ENCODE peak calls at places on chromosomes 12 and 14, in four cellular contexts. O, S, Z and I are unnamed samples.
A peak's percentile ranks its signal among the peaks of the same experiment; 100 is the strongest.

GRCh38 chr14:92819011-92819410 is 24.9 kb downstream of the GOLGA5 start:
- DNase-seq in O (no peak), S (no peak), Z (no peak), I (peak; percentile 42)

GRCh38 chr12:95151821-95152220 is 65.4 kb downstream of the FGD6 start:
- DNase-seq in O (no peak), S (no peak), Z (no peak), I (no peak)

GRCh38 chr14:43900173-43900655 is 606.9 kb downstream of the FSCB start:
- DNase-seq in O (peak; percentile 92), S (no peak), Z (no peak), I (no peak)

GRCh38 chr12:55727643-55728184 is 1.1 kb downstream of the CD63 start:
- DNase-seq in O (no peak), S (no peak), Z (peak; percentile 53), I (peak; percentile 76)

GRCh38 chr14:79820866-79821535 is 390.3 kb downstream of the DIO2 start:
- DNase-seq in O (no peak), S (no peak), Z (no peak), I (peak; percentile 21)

GRCh38 chr12:52207106-52207505 is 15.3 kb upstream of the KRT80 start:
- DNase-seq in O (no peak), S (no peak), Z (no peak), I (peak; percentile 76)

GRCh38 chr14:20332386-20332945 is 613 bp downstream of the CCNB1IP1 start:
- DNase-seq in O (peak; percentile 42), S (no peak), Z (peak; percentile 16), I (peak; percentile 21)

GRCh38 chr12:132881853-132882252 is 5.6 kb downstream of the CHFR start:
- DNase-seq in O (no peak), S (no peak), Z (no peak), I (no peak)

GRCh38 chr12:122407208-122407607 is 15.3 kb downstream of the CLIP1 start:
- DNase-seq in O (no peak), S (no peak), Z (no peak), I (no peak)

GRCh38 chr14:58166005-58166983 is 14.3 kb upstream of the ARMH4 start:
- DNase-seq in O (peak; percentile 29), S (peak; percentile 62), Z (peak; percentile 58), I (peak; percentile 67)

GRCh38 chr14:103870144-103870876 is 22.9 kb upstream of the PPP1R13B start:
- DNase-seq in O (no peak), S (no peak), Z (no peak), I (peak; percentile 42)

GRCh38 chr14:50804181-50804721 is 26.7 kb downstream of the NIN start:
- DNase-seq in O (no peak), S (no peak), Z (no peak), I (no peak)

GRCh38 chr14:60658116-60658515 is 8.8 kb upstream of the SIX1 start:
- DNase-seq in O (no peak), S (no peak), Z (no peak), I (no peak)

GRCh38 chr12:123085046-123085445 is 65.8 kb downstream of the PITPNM2 start:
- DNase-seq in O (no peak), S (no peak), Z (no peak), I (no peak)

GRCh38 chr14:75711796-75712211 is 50.8 kb downstream of the TTLL5 start:
- DNase-seq in O (peak; percentile 96), S (peak; percentile 34), Z (no peak), I (no peak)

GRCh38 chr14:35949933-35950332 is 123.8 kb downstream of the BRMS1L start:
- DNase-seq in O (peak; percentile 32), S (no peak), Z (no peak), I (no peak)

GRCh38 chr12:68042212-68042699 is 53.0 kb downstream of the IFNG-AS1 start:
- DNase-seq in O (peak; percentile 3), S (no peak), Z (no peak), I (no peak)

GRCh38 chr12:89279499-89279898 is 72.8 kb downstream of the DUSP6 start:
- DNase-seq in O (no peak), S (no peak), Z (no peak), I (peak; percentile 27)

GRCh38 chr14:98174031-98174430 is 1098.0 kb downstream of the BCL11B start:
- DNase-seq in O (no peak), S (no peak), Z (no peak), I (no peak)

GRCh38 chr12:45991289-45992249 is 1.2 kb upstream of the SCAF11 start:
- DNase-seq in O (peak; percentile 76), S (peak; percentile 59), Z (peak; percentile 74), I (peak; percentile 79)

GRCh38 chr14:51094282-51094821 is 553 bp downstream of the TRIM9 start:
- DNase-seq in O (no peak), S (no peak), Z (no peak), I (peak; percentile 53)

GRCh38 chr14:63501429-63501828 is 41.7 kb downstream of the PPP2R5E start:
- DNase-seq in O (no peak), S (no peak), Z (no peak), I (no peak)

GRCh38 chr12:77923882-77924281 is 93.2 kb downstream of the NAV3 start:
- DNase-seq in O (no peak), S (no peak), Z (no peak), I (no peak)

GRCh38 chr12:95859344-95859816 is 628 bp downstream of the SNRPF start:
- DNase-seq in O (peak; percentile 18), S (no peak), Z (peak; percentile 21), I (peak; percentile 6)

GRCh38 chr12:57592551-57593165 is 1.7 kb downstream of the PIP4K2C start:
- DNase-seq in O (no peak), S (no peak), Z (no peak), I (no peak)

GRCh38 chr14:51682411-51682810 is 30.7 kb downstream of the FRMD6 start:
- DNase-seq in O (no peak), S (no peak), Z (no peak), I (no peak)

GRCh38 chr12:49662998-49663843 is 39.9 kb downstream of the PRPF40B start:
- DNase-seq in O (peak; percentile 14), S (no peak), Z (peak; percentile 56), I (peak; percentile 50)

GRCh38 chr12:59322473-59322872 is 273.4 kb upstream of the SLC16A7 start:
- DNase-seq in O (no peak), S (no peak), Z (no peak), I (no peak)

GRCh38 chr12:12612403-12612802 is 727 bp downstream of the CREBL2 start:
- DNase-seq in O (peak; percentile 82), S (no peak), Z (no peak), I (peak; percentile 60)

GRCh38 chr12:12610711-12611110 is 965 bp upstream of the CREBL2 start:
- DNase-seq in O (no peak), S (no peak), Z (no peak), I (no peak)

GRCh38 chr12:12613334-12613733 is 1.7 kb downstream of the CREBL2 start:
- DNase-seq in O (no peak), S (no peak), Z (no peak), I (no peak)

GRCh38 chr12:12609692-12610091 is 2.0 kb upstream of the CREBL2 start:
- DNase-seq in O (no peak), S (no peak), Z (no peak), I (no peak)

GRCh38 chr12:12611512-12612306 is at the start of gene CREBL2:
- DNase-seq in O (peak; percentile 95), S (peak; percentile 91), Z (peak; percentile 78), I (peak; percentile 93)
- TF ChIP-seq ELF1 in O (peak; percentile 74), S (peak; percentile 54), Z (no peak), I (peak; percentile 75)

DNA sequence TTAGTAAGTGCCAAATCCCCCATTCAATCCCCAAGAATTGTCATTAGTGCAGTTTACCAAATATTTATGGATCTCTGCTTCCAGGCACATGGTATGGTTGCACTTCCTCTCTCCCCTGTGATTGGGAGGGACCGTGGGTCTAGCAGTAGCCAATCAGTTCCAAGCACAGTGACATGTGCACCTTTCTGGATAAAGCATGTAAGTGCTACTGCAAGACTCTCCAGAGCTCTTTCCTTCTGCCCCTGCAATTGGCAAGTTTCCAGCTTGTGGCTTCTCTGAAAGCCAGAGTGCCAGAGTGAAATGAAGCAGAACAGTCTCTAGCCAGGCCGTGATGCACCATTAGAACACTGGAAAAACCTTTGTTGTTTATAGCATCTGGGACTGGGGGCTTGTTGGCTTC is 85.3 kb upstream of the FLRT2 start:
- DNase-seq in O (no peak), S (no peak), Z (no peak), I (peak; percentile 6)
- TF ChIP-seq ELF1 in O (no peak), S (no peak), Z (no peak), I (no peak)

GRCh38 chr12:27870939-27871338 is 90.9 kb upstream of the MANSC4 start:
- DNase-seq in O (no peak), S (no peak), Z (no peak), I (no peak)
- TF ChIP-seq ELF1 in O (no peak), S (no peak), Z (no peak), I (no peak)

GRCh38 chr12:38389581-38389980 is 73.0 kb downstream of the ALG10B start:
- DNase-seq in O (no peak), S (no peak), Z (no peak), I (no peak)

GRCh38 chr12:38386238-38386985 is 69.8 kb downstream of the ALG10B start:
- DNase-seq in O (no peak), S (no peak), Z (no peak), I (no peak)

GRCh38 chr12:38385492-38385864 is 68.9 kb downstream of the ALG10B start:
- DNase-seq in O (no peak), S (no peak), Z (no peak), I (no peak)

DNA sequence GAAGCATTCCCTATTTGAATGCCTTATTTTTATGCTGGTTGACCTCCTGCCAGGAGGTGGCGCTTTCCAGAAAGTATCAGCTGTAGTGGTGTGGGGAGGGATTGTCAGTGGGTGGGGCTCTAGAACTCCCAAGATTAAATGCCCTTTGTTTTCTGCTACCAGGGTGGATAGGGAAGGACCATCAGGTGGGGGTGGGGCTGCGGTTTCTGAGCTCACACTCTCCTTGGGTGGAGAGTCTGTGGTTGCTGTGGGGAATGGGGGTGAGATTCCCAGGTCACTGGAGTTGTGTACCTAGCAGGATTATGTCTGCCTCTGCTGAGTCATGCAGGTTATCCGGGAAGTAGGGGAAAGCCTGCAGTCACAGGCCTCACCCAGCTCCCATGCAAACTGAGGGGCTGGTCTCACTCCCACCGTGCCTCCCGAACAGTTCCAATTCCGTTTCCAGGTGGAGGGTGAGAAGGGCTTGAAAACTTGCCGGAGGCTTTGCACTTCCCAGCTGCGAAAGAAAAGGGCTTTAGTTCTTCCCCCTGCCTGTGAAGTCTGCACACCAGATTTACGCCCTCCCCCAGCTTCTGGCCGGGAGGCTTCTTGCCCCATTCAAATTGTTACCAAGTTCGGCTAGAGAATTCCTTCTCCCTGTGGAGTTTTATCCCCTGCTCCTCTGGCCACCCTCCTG is 68.4 kb downstream of the ALG10B start:
- DNase-seq in O (peak; percentile 60), S (no peak), Z (no peak), I (peak; percentile 0)
- TF ChIP-seq ELF1 in O (no peak), S (no peak), Z (no peak), I (no peak)